ENCODE peak calls at places on chromosomes 7 and 10, in four cellular contexts. One of them, this sample, is unnamed.

GRCh38 chr10:80356563-80356999 is at the start of the genes DYDC1 and DYDC2:
- DNase-seq in GM23338: peak
- DNase-seq in K562: no peak
- DNase-seq in H1: peak
- DNase-seq in this sample: no peak

GRCh38 chr7:74625446-74625845 is 32.1 kb upstream of the GTF2I start:
- DNase-seq in K562: peak
- DNase-seq in H1: no peak
- DNase-seq in GM23338: no peak
- DNase-seq in this sample: peak

GRCh38 chr7:157271991-157272324 is 64.8 kb upstream of the DNAJB6 start:
- DNase-seq in GM23338: no peak
- DNase-seq in K562: no peak
- DNase-seq in H1: no peak
- DNase-seq in this sample: peak

GRCh38 chr7:137992042-137992737 is 9.7 kb downstream of the CREB3L2 start:
- DNase-seq in GM23338: no peak
- DNase-seq in H1: no peak
- DNase-seq in K562: peak
- DNase-seq in this sample: peak

GRCh38 chr7:36348771-36349170 is 40.9 kb upstream of the ANLN start:
- DNase-seq in H1: no peak
- DNase-seq in K562: no peak
- DNase-seq in GM23338: no peak
- DNase-seq in this sample: no peak

GRCh38 chr10:86368046-86368445 is 1.5 kb upstream of the GRID1 start:
- DNase-seq in H1: no peak
- DNase-seq in K562: no peak
- DNase-seq in GM23338: no peak
- DNase-seq in this sample: no peak

GRCh38 chr7:91557789-91558396 is 293.7 kb downstream of the FZD1 start:
- DNase-seq in K562: no peak
- DNase-seq in H1: no peak
- DNase-seq in GM23338: no peak
- DNase-seq in this sample: peak

GRCh38 chr10:5625992-5626777 is 40.2 kb downstream of the ASB13 start:
- DNase-seq in GM23338: no peak
- DNase-seq in K562: no peak
- DNase-seq in H1: no peak
- DNase-seq in this sample: no peak

GRCh38 chr7:155752756-155753445 is 59.4 kb downstream of the SHH start:
- DNase-seq in K562: no peak
- DNase-seq in H1: no peak
- DNase-seq in GM23338: no peak
- DNase-seq in this sample: no peak

GRCh38 chr7:24702674-24703235 is 54.5 kb downstream of the GSDME start:
- DNase-seq in GM23338: no peak
- DNase-seq in K562: no peak
- DNase-seq in H1: peak
- DNase-seq in this sample: no peak

GRCh38 chr7:11607676-11608075 is 224.3 kb downstream of the THSD7A start:
- DNase-seq in H1: no peak
- DNase-seq in GM23338: no peak
- DNase-seq in K562: no peak
- DNase-seq in this sample: no peak

GRCh38 chr7:104137971-104138370 is 69.8 kb downstream of the ORC5 start:
- DNase-seq in GM23338: peak
- DNase-seq in H1: no peak
- DNase-seq in K562: no peak
- DNase-seq in this sample: no peak

GRCh38 chr10:48187713-48188541 is 86.6 kb downstream of the FRMPD2 start:
- DNase-seq in GM23338: no peak
- DNase-seq in K562: no peak
- DNase-seq in H1: no peak
- DNase-seq in this sample: peak

GRCh38 chr10:4050061-4050460 is 265.1 kb upstream of the KLF6 start:
- DNase-seq in K562: no peak
- DNase-seq in H1: no peak
- DNase-seq in GM23338: no peak
- DNase-seq in this sample: no peak

GRCh38 chr10:12097791-12098190 is 29.0 kb downstream of the DHTKD1 start:
- DNase-seq in H1: no peak
- DNase-seq in GM23338: no peak
- DNase-seq in K562: no peak
- DNase-seq in this sample: no peak

GRCh38 chr10:100788027-100788900 is 42.9 kb downstream of the PAX2 start:
- DNase-seq in H1: no peak
- DNase-seq in GM23338: peak
- DNase-seq in K562: no peak
- DNase-seq in this sample: no peak

GRCh38 chr7:26348234-26348851 is 56.7 kb downstream of the SNX10 start:
- DNase-seq in H1: no peak
- DNase-seq in GM23338: no peak
- DNase-seq in K562: no peak
- DNase-seq in this sample: peak

GRCh38 chr10:71052261-71052660 is 160.1 kb upstream of the UNC5B start:
- DNase-seq in H1: no peak
- DNase-seq in GM23338: no peak
- DNase-seq in K562: no peak
- DNase-seq in this sample: no peak

GRCh38 chr7:159032310-159032709 is 112.4 kb downstream of the VIPR2 start:
- DNase-seq in K562: no peak
- DNase-seq in H1: peak
- DNase-seq in GM23338: no peak
- DNase-seq in this sample: no peak

DNA sequence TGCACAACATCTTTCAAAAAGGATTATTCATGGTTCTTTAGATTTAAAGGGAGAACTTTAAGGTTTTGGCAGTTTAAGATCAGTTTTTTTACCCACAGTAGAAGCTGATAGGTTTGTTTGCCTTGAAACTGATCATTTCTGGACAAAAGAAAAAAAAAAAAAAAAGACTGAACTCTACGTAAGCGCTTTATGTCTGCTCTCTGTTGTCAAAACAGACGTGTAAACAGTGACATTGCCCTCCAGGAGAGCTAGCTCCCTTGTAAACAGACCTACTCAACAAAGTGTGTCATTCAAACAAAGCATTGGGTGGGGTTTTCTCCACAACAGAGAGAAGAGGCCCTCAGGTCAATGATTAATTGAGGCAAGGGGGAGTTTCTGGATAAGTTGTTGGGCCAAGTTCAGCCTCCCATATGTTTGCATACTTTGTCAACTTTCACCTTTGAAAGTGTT is 568.2 kb upstream of the LRRN3 start:
- DNase-seq in GM23338: peak
- DNase-seq in K562: no peak
- DNase-seq in H1: no peak
- DNase-seq in this sample: peak
- TF ChIP-seq CREB1 in GM23338: no peak
- TF ChIP-seq CREB1 in K562: no peak
- TF ChIP-seq CREB1 in H1: no peak
- TF ChIP-seq CREB1 in this sample: peak

GRCh38 chr10:20276127-20276979 is 460.1 kb downstream of the PLXDC2 start:
- DNase-seq in K562: no peak
- DNase-seq in H1: no peak
- DNase-seq in GM23338: no peak
- DNase-seq in this sample: peak
- TF ChIP-seq CREB1 in K562: no peak
- TF ChIP-seq CREB1 in H1: no peak
- TF ChIP-seq CREB1 in GM23338: no peak
- TF ChIP-seq CREB1 in this sample: peak

GRCh38 chr7:106518986-106519385 is 142.0 kb downstream of the CCDC71L start:
- DNase-seq in K562: no peak
- DNase-seq in GM23338: no peak
- DNase-seq in H1: no peak
- DNase-seq in this sample: no peak
- TF ChIP-seq CREB1 in K562: no peak
- TF ChIP-seq CREB1 in GM23338: no peak
- TF ChIP-seq CREB1 in H1: no peak
- TF ChIP-seq CREB1 in this sample: no peak

GRCh38 chr10:127907411-127908105 is 655 bp downstream of the PTPRE start:
- DNase-seq in K562: no peak
- DNase-seq in GM23338: peak
- DNase-seq in H1: peak
- DNase-seq in this sample: no peak
- TF ChIP-seq CREB1 in K562: no peak
- TF ChIP-seq CREB1 in GM23338: no peak
- TF ChIP-seq CREB1 in H1: no peak
- TF ChIP-seq CREB1 in this sample: no peak

DNA sequence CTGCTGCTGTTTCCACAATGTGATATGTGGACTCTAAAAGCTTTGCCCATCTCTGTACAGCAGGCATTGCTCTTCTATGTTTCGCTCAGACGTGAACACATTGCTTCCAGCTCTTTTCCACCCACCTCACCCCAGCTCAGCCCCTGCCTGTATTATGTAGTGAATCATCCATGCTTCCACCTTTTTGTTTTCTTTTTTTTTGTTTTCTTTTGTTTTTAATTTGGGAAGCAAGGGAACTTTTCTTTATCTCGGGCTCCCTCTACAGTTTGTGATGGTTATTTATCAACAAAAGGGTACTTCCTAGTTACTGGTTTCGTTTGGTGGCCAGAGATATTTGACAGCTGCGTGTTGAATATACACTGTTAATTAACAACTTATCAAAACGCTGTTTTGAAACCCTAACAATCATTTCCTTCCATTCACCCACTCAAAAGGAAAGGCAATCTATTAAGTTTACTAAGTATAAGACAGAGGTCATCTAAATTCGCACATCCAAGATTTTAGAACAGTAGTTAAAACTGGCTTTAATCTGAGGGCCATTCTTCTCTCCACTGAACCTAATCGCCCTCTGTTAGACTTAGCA is 127.9 kb upstream of the STK17A start:
- DNase-seq in K562: peak
- DNase-seq in H1: no peak
- DNase-seq in GM23338: peak
- DNase-seq in this sample: peak
- TF ChIP-seq CREB1 in K562: no peak
- TF ChIP-seq CREB1 in H1: no peak
- TF ChIP-seq CREB1 in GM23338: no peak
- TF ChIP-seq CREB1 in this sample: no peak

DNA sequence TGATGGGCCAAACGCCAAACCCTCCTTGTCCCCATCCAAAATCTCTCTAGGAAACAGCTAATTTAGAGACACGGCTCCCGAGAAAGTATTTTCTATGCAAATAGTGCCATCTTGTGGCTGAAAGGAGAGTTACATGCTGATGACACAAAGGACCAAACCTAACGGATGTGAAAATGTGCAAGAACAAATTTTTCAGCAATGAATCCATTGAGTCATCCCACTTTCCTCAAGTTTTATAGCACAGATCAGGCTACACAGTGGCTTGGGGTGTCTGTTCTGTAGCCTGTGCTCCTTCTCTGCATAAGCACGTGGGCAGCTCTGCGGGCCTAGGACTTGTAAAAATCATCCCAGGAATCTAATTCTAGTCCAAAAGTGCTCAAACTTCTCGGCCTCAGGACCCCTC is 154.8 kb upstream of the PRR15 start:
- DNase-seq in K562: peak
- DNase-seq in H1: peak
- DNase-seq in GM23338: peak
- DNase-seq in this sample: peak
- TF ChIP-seq CREB1 in K562: no peak
- TF ChIP-seq CREB1 in H1: no peak
- TF ChIP-seq CREB1 in GM23338: no peak
- TF ChIP-seq CREB1 in this sample: no peak

DNA sequence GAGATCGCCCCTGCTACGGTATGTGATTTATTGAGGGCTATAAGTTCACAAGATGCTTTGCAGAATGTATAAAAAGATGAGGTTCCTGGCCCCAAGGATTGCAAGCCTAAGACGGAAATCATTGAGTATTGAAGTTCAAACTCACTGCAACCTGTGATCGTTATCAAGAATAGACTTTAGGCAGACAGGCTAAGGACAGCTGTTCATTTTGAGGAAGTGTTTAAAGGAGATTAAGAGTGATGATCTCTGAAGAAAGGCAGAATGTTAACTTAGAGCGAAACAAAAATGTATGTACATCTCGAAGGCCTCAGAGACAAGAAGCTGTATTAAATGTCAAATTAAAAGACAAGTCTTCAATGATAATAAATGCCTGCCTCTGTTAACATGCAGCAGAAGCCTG is 173.9 kb upstream of the PLPP4 start:
- DNase-seq in K562: no peak
- DNase-seq in GM23338: no peak
- DNase-seq in H1: no peak
- DNase-seq in this sample: no peak
- TF ChIP-seq CREB1 in K562: no peak
- TF ChIP-seq CREB1 in GM23338: no peak
- TF ChIP-seq CREB1 in H1: no peak
- TF ChIP-seq CREB1 in this sample: no peak